ENCODE peak calls at places on chromosomes 11 and 22, in four cellular contexts. R is HCT116, V is K562, N is HepG2. U is an unnamed sample.

GRCh38 chr11:117239295-117239694 is 6.8 kb downstream of the RNF214 start:
- DNase-seq in N (no peak), V (no peak), R (no peak), U (no peak)

GRCh38 chr11:35974878-35975578 is 31.2 kb downstream of the LDLRAD3 start:
- DNase-seq in N (no peak), R (no peak), V (no peak), U (no peak)

GRCh38 chr11:112834277-112834755 is 126.9 kb upstream of the NCAM1 start:
- DNase-seq in R (no peak), V (no peak), N (no peak), U (no peak)

GRCh38 chr11:72350752-72351151 is 83.6 kb downstream of the CLPB start:
- DNase-seq in R (no peak), V (no peak), N (no peak), U (no peak)

GRCh38 chr11:6737872-6738466 is 33.8 kb downstream of the OR2AG2 start:
- DNase-seq in R (peak), N (peak), V (peak), U (no peak)

GRCh38 chr11:32659672-32660071 is 76.0 kb downstream of the EIF3M start:
- DNase-seq in N (no peak), V (peak), R (no peak), U (no peak)

GRCh38 chr11:1012740-1013627 is 23.5 kb downstream of the MUC6 start:
- DNase-seq in R (no peak), V (no peak), N (no peak), U (no peak)

GRCh38 chr11:2204361-2205213 is 33.0 kb upstream of the TH start:
- DNase-seq in R (no peak), V (no peak), N (peak), U (no peak)

GRCh38 chr11:46907606-46908005 is 10.7 kb downstream of the LRP4 start:
- DNase-seq in N (no peak), V (no peak), R (no peak), U (no peak)

GRCh38 chr11:129950319-129951034 is 52.2 kb downstream of the PRDM10 start:
- DNase-seq in R (no peak), N (no peak), V (no peak), U (no peak)

GRCh38 chr22:35777335-35777975 is 59.8 kb downstream of the APOL5 start:
- DNase-seq in N (no peak), V (no peak), R (no peak), U (peak)

GRCh38 chr11:3021125-3021524 is 29.0 kb upstream of the NAP1L4 start:
- DNase-seq in R (peak), V (peak), N (peak), U (no peak)

GRCh38 chr11:69726019-69726418 is 22.2 kb upstream of the FGF19 start:
- DNase-seq in N (no peak), V (no peak), R (no peak), U (no peak)

GRCh38 chr11:31437742-31438435 is 68.2 kb downstream of the DNAJC24 start:
- DNase-seq in R (no peak), V (no peak), N (no peak), U (no peak)

GRCh38 chr22:35192121-35192918 is 65.0 kb upstream of the HMGXB4 start:
- DNase-seq in R (no peak), V (no peak), N (no peak), U (no peak)

GRCh38 chr11:10452211-10452767 is 2.8 kb upstream of the AMPD3 start:
- DNase-seq in R (no peak), N (no peak), V (no peak), U (no peak)

GRCh38 chr11:33646629-33647028 is 54.0 kb downstream of the C11orf91 start:
- DNase-seq in N (no peak), V (no peak), R (no peak), U (no peak)

GRCh38 chr22:45210174-45210573 is 30.5 kb downstream of the KIAA0930 start:
- DNase-seq in V (no peak), R (no peak), N (no peak), U (no peak)

GRCh38 chr22:17396531-17396930 is 27.3 kb downstream of the CECR2 start:
- DNase-seq in R (no peak), V (no peak), N (no peak), U (no peak)

GRCh38 chr11:64880240-64881001 is 2.0 kb upstream of the EHD1 start:
- DNase-seq in R (no peak), N (no peak), V (no peak), U (no peak)

GRCh38 chr11:45806937-45807791 is 2.2 kb downstream of the SLC35C1 start:
- DNase-seq in N (no peak), R (no peak), V (no peak), U (no peak)
- TF ChIP-seq TCF7L2 in N (no peak), R (no peak), V (no peak), U (no peak)

GRCh38 chr11:45278721-45279120 is 7.4 kb downstream of the SYT13 start:
- DNase-seq in R (no peak), V (no peak), N (no peak), U (no peak)

GRCh38 chr11:45282070-45282469 is 4.1 kb downstream of the SYT13 start:
- DNase-seq in R (no peak), V (no peak), N (no peak), U (no peak)

GRCh38 chr11:45280449-45280848 is 5.7 kb downstream of the SYT13 start:
- DNase-seq in R (no peak), N (no peak), V (no peak), U (no peak)

GRCh38 chr11:45275823-45276222 is 10.3 kb downstream of the SYT13 start:
- DNase-seq in R (no peak), N (no peak), V (no peak), U (no peak)

GRCh38 chr11:45279645-45280044 is 6.5 kb downstream of the SYT13 start:
- DNase-seq in R (no peak), N (no peak), V (no peak), U (no peak)
- TF ChIP-seq POLR2AphosphoS5 in R (no peak), N (no peak), V (no peak), U (no peak)

DNA sequence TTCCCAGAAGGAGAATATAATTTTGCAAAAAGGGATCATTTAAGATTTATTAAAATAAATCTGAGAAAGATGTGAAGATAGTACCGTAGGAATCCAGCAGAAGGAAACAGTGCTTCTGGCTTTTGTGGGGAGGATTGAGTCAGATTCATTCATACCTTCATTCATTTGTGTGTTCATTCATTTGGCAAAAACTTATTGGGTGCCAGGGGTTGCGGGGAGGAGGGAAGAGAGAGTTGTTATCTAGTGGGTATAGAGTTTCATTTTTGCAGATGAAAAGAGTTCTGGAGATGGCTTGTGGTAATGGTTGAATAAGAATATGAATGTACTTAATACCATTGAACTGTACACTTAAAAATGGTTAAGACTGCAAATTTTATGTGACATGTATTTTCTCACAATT is 31.1 kb downstream of the BMAL1 start:
- DNase-seq in V (no peak), R (no peak), N (no peak), U (no peak)
- TF ChIP-seq TCF7L2 in V (no peak), R (no peak), N (no peak), U (no peak)

GRCh38 chr11:12270215-12270797 is 107.1 kb upstream of the PARVA start:
- DNase-seq in V (no peak), R (no peak), N (peak), U (no peak)
- TF ChIP-seq POLR2AphosphoS5 in V (no peak), R (no peak), N (no peak), U (no peak)

DNA sequence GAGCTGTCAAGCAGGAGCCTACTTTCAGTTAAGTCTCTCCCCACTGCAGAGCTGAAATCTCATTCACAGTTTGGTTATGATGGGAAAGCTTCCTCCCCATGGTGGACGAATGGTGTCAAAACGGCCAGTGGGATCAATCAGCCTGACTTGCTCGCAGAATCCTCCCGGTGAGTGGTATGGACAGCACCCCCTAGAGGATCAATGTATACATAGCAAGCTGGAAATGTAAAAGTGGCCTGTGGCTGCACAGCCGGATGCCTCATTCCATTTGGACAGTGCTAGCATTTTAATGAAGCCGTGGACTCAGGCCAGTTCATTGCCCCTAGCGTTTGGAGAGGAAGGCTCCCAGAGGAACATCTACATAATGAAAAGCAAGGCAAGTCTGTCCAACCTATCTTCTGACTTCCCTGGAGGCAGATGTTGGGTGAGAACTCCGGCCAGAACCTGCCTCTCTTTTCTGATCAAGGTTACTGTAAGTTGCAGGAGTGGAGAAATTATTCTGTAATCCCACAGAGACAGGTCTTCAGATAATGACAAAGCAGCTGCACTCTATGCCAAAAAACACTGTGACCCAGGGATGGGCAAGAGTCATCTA is 942.3 kb downstream of the NTM start:
- DNase-seq in N (no peak), V (peak), R (no peak), U (peak)
- TF ChIP-seq TCF7L2 in N (no peak), V (no peak), R (no peak), U (no peak)